ENCODE peak calls at places on chromosome 6, in four cellular contexts. One of them, this sample, is unnamed.

GRCh38 chr6:1986454-1987243 is 258.8 kb downstream of the GMDS start:
- DNase-seq in head of caudate nucleus: no peak
- DNase-seq in stimulated activated CD8-positive, alpha-beta memory T cell treated with anti-CD3 and anti-CD28 coated beads, Interleukin-7, amount 100 ng/mL, for 24 hours: no peak
- DNase-seq in activated T-helper 1 cell treated with anti-CD3 and anti-CD28 coated beads, Interleukin-2, amount 50 U/mL, for 16 hours: no peak
- DNase-seq in this sample: no peak

GRCh38 chr6:142226731-142227130 is 75.1 kb upstream of the ADGRG6 start:
- DNase-seq in head of caudate nucleus: no peak
- DNase-seq in stimulated activated CD8-positive, alpha-beta memory T cell treated with anti-CD3 and anti-CD28 coated beads, Interleukin-7, amount 100 ng/mL, for 24 hours: no peak
- DNase-seq in activated T-helper 1 cell treated with anti-CD3 and anti-CD28 coated beads, Interleukin-2, amount 50 U/mL, for 16 hours: no peak
- DNase-seq in this sample: no peak

GRCh38 chr6:168683621-168684020 is 242.6 kb downstream of the SMOC2 start:
- DNase-seq in head of caudate nucleus: peak
- DNase-seq in stimulated activated CD8-positive, alpha-beta memory T cell treated with anti-CD3 and anti-CD28 coated beads, Interleukin-7, amount 100 ng/mL, for 24 hours: no peak
- DNase-seq in activated T-helper 1 cell treated with anti-CD3 and anti-CD28 coated beads, Interleukin-2, amount 50 U/mL, for 16 hours: no peak
- DNase-seq in this sample: no peak

GRCh38 chr6:134446228-134446848 is 128.4 kb upstream of the SGK1 start:
- DNase-seq in head of caudate nucleus: no peak
- DNase-seq in stimulated activated CD8-positive, alpha-beta memory T cell treated with anti-CD3 and anti-CD28 coated beads, Interleukin-7, amount 100 ng/mL, for 24 hours: no peak
- DNase-seq in activated T-helper 1 cell treated with anti-CD3 and anti-CD28 coated beads, Interleukin-2, amount 50 U/mL, for 16 hours: no peak
- DNase-seq in this sample: no peak

GRCh38 chr6:72530750-72531149 is 91.1 kb upstream of the KCNQ5 start:
- DNase-seq in head of caudate nucleus: no peak
- DNase-seq in stimulated activated CD8-positive, alpha-beta memory T cell treated with anti-CD3 and anti-CD28 coated beads, Interleukin-7, amount 100 ng/mL, for 24 hours: no peak
- DNase-seq in activated T-helper 1 cell treated with anti-CD3 and anti-CD28 coated beads, Interleukin-2, amount 50 U/mL, for 16 hours: no peak
- DNase-seq in this sample: no peak

GRCh38 chr6:152471459-152472070 is 165.6 kb downstream of the SYNE1 start:
- DNase-seq in head of caudate nucleus: no peak
- DNase-seq in stimulated activated CD8-positive, alpha-beta memory T cell treated with anti-CD3 and anti-CD28 coated beads, Interleukin-7, amount 100 ng/mL, for 24 hours: no peak
- DNase-seq in activated T-helper 1 cell treated with anti-CD3 and anti-CD28 coated beads, Interleukin-2, amount 50 U/mL, for 16 hours: no peak
- DNase-seq in this sample: no peak

GRCh38 chr6:11144393-11144829 is 32.9 kb upstream of the ERVFRD-1 start:
- DNase-seq in head of caudate nucleus: peak
- DNase-seq in stimulated activated CD8-positive, alpha-beta memory T cell treated with anti-CD3 and anti-CD28 coated beads, Interleukin-7, amount 100 ng/mL, for 24 hours: peak
- DNase-seq in activated T-helper 1 cell treated with anti-CD3 and anti-CD28 coated beads, Interleukin-2, amount 50 U/mL, for 16 hours: peak
- DNase-seq in this sample: peak

GRCh38 chr6:75849329-75850025 is 100.4 kb downstream of the MYO6 start:
- DNase-seq in head of caudate nucleus: no peak
- DNase-seq in stimulated activated CD8-positive, alpha-beta memory T cell treated with anti-CD3 and anti-CD28 coated beads, Interleukin-7, amount 100 ng/mL, for 24 hours: no peak
- DNase-seq in activated T-helper 1 cell treated with anti-CD3 and anti-CD28 coated beads, Interleukin-2, amount 50 U/mL, for 16 hours: no peak
- DNase-seq in this sample: no peak

GRCh38 chr6:15675537-15676170 is 12.8 kb upstream of the DTNBP1 start:
- DNase-seq in head of caudate nucleus: no peak
- DNase-seq in stimulated activated CD8-positive, alpha-beta memory T cell treated with anti-CD3 and anti-CD28 coated beads, Interleukin-7, amount 100 ng/mL, for 24 hours: no peak
- DNase-seq in activated T-helper 1 cell treated with anti-CD3 and anti-CD28 coated beads, Interleukin-2, amount 50 U/mL, for 16 hours: no peak
- DNase-seq in this sample: no peak

GRCh38 chr6:69693749-69694148 is 103.1 kb downstream of the LMBRD1 start:
- DNase-seq in head of caudate nucleus: no peak
- DNase-seq in stimulated activated CD8-positive, alpha-beta memory T cell treated with anti-CD3 and anti-CD28 coated beads, Interleukin-7, amount 100 ng/mL, for 24 hours: no peak
- DNase-seq in activated T-helper 1 cell treated with anti-CD3 and anti-CD28 coated beads, Interleukin-2, amount 50 U/mL, for 16 hours: no peak
- DNase-seq in this sample: no peak

GRCh38 chr6:137949686-137950390 is 82.8 kb downstream of the TNFAIP3 start:
- DNase-seq in head of caudate nucleus: no peak
- DNase-seq in stimulated activated CD8-positive, alpha-beta memory T cell treated with anti-CD3 and anti-CD28 coated beads, Interleukin-7, amount 100 ng/mL, for 24 hours: no peak
- DNase-seq in activated T-helper 1 cell treated with anti-CD3 and anti-CD28 coated beads, Interleukin-2, amount 50 U/mL, for 16 hours: no peak
- DNase-seq in this sample: no peak

GRCh38 chr6:139518556-139519091 is 144.2 kb upstream of the CITED2 start:
- DNase-seq in head of caudate nucleus: no peak
- DNase-seq in stimulated activated CD8-positive, alpha-beta memory T cell treated with anti-CD3 and anti-CD28 coated beads, Interleukin-7, amount 100 ng/mL, for 24 hours: no peak
- DNase-seq in activated T-helper 1 cell treated with anti-CD3 and anti-CD28 coated beads, Interleukin-2, amount 50 U/mL, for 16 hours: no peak
- DNase-seq in this sample: no peak

GRCh38 chr6:31441368-31442267 is 38.2 kb downstream of the MICA start:
- DNase-seq in head of caudate nucleus: peak
- DNase-seq in stimulated activated CD8-positive, alpha-beta memory T cell treated with anti-CD3 and anti-CD28 coated beads, Interleukin-7, amount 100 ng/mL, for 24 hours: peak
- DNase-seq in activated T-helper 1 cell treated with anti-CD3 and anti-CD28 coated beads, Interleukin-2, amount 50 U/mL, for 16 hours: peak
- DNase-seq in this sample: peak

This sample was measured in D721Med.